ENCODE peak calls at places on chromosomes 2 and 18, in six cellular contexts. K, T, B, C, F and I are unnamed samples.

GRCh38 chr2:120937736-120938131 is 202.1 kb downstream of the GLI2 start:
- DNase-seq in K (no peak), F (no peak), T (no peak), C (no peak), B (no peak), I (no peak)

GRCh38 chr2:66547887-66548286 is 113.0 kb downstream of the MEIS1 start:
- DNase-seq in F (no peak), K (no peak), B (no peak), C (no peak), T (no peak), I (no peak)

GRCh38 chr2:28101123-28101522 is 210.6 kb downstream of the BABAM2 start:
- DNase-seq in T (no peak), K (no peak), C (no peak), B (no peak), F (no peak), I (no peak)

GRCh38 chr2:239234151-239234825 is 166.5 kb downstream of the HDAC4 start:
- DNase-seq in T (no peak), K (no peak), C (no peak), F (no peak), B (no peak), I (no peak)

GRCh38 chr2:213086566-213086965 is 64.8 kb downstream of the IKZF2 start:
- DNase-seq in C (no peak), K (no peak), F (no peak), B (no peak), T (no peak), I (no peak)

GRCh38 chr2:218271487-218271797 is 1.1 kb downstream of the PNKD start:
- DNase-seq in B (no peak), F (no peak), C (no peak), T (no peak), K (no peak), I (no peak)

GRCh38 chr2:109209412-109209811 is 80.4 kb downstream of the SH3RF3 start:
- DNase-seq in B (no peak), C (no peak), K (no peak), F (no peak), T (no peak), I (no peak)

GRCh38 chr2:127220807-127221527 is 868 bp upstream of the CYP27C1 start:
- DNase-seq in C (peak; percentile 17), F (no peak), K (no peak), B (no peak), T (no peak), I (no peak)

GRCh38 chr18:49966090-49966489 is 152.8 kb upstream of the ACAA2 start:
- DNase-seq in T (no peak), C (no peak), F (no peak), B (no peak), K (no peak), I (no peak)

GRCh38 chr2:23947350-23947749 is 7.1 kb downstream of the UBXN2A start:
- DNase-seq in C (no peak), B (no peak), T (no peak), F (no peak), K (no peak), I (no peak)

GRCh38 chr18:57585846-57586242 is 658 bp downstream of the FECH start:
- DNase-seq in C (no peak), T (no peak), F (no peak), B (no peak), K (no peak), I (no peak)

GRCh38 chr2:110852541-110853263 is 120.3 kb downstream of the ACOXL start:
- DNase-seq in T (no peak), F (no peak), B (no peak), K (no peak), C (no peak), I (no peak)

GRCh38 chr2:155310589-155310988 is 612.1 kb downstream of the KCNJ3 start:
- DNase-seq in K (no peak), C (peak; percentile 3), F (no peak), B (no peak), T (no peak), I (no peak)

GRCh38 chr2:239247401-239248245 is 153.2 kb downstream of the HDAC4 start:
- DNase-seq in T (peak; percentile 53), B (no peak), C (no peak), K (no peak), F (no peak), I (no peak)

GRCh38 chr2:219728993-219729487 is 101.6 kb downstream of the SLC4A3 start:
- DNase-seq in T (no peak), B (no peak), F (no peak), C (no peak), K (no peak), I (no peak)

GRCh38 chr2:46796843-46797625 is 118.6 kb downstream of the MCFD2 start:
- DNase-seq in C (no peak), T (no peak), F (no peak), B (no peak), K (no peak), I (no peak)

GRCh38 chr2:95345066-95345414 is 47.9 kb downstream of the KCNIP3 start:
- DNase-seq in K (no peak), T (no peak), C (no peak), F (no peak), B (no peak), I (no peak)

GRCh38 chr2:50148632-50149031 is 883.3 kb downstream of the NRXN1 start:
- DNase-seq in T (no peak), B (no peak), F (no peak), K (no peak), C (no peak), I (no peak)

GRCh38 chr2:44546469-44547127 is 184.9 kb downstream of the CAMKMT start:
- DNase-seq in F (no peak), T (no peak), B (no peak), C (no peak), K (no peak), I (no peak)

GRCh38 chr2:127347000-127347399 is 40.8 kb downstream of the MAP3K2 start:
- DNase-seq in F (no peak), K (no peak), T (no peak), B (no peak), C (no peak), I (no peak)

GRCh38 chr2:233487748-233488345 is 78.7 kb downstream of the USP40 start:
- DNase-seq in T (no peak), K (no peak), B (no peak), F (no peak), C (peak; percentile 33), I (no peak)

GRCh38 chr2:190069936-190070696 is 7.6 kb upstream of the MSTN start:
- DNase-seq in B (no peak), K (no peak), T (no peak), F (peak; percentile 30), C (peak; percentile 7), I (no peak)

GRCh38 chr2:61862085-61862484 is 8.2 kb upstream of the FAM161A start:
- DNase-seq in K (no peak), F (no peak), C (no peak), T (no peak), B (no peak), I (no peak)

GRCh38 chr2:71223767-71224333 is 3.1 kb downstream of the PAIP2B start:
- DNase-seq in K (no peak), C (peak; percentile 38), T (peak; percentile 83), F (peak; percentile 70), B (no peak), I (peak; percentile 36)

GRCh38 chr2:226839960-226840359 is 4.1 kb downstream of the RHBDD1 start:
- DNase-seq in K (no peak), B (no peak), T (no peak), C (no peak), F (no peak), I (no peak)

DNA sequence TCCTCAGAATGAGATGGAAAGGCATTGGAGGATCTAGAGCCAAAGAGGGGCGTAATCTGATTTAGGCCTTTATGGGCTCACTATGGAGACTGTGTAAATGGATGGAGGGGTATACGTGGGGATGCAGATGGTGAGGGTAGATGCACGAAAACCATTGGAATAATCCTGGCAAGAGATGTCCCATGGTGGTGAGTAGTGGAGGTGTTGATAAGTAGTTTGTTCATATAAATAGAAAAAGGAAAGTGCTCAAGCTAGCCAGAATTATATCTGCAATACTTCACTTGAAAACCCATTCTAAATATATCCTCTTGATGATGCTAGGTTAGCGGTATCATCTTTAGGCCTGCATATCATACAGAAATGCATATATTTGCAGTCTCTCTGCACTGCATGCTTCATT is 459.7 kb downstream of the CDH2 start:
- DNase-seq in F (no peak), T (no peak), K (no peak), B (no peak), C (no peak), I (no peak)
- H3K4me1 ChIP-seq in F (no peaks in the 10 kb centered on the region), T (no peaks in the 10 kb centered on the region), K (no peaks in the 10 kb centered on the region), B (no peaks in the 10 kb centered on the region), C (no peaks in the 10 kb centered on the region), I (no peaks in the 10 kb centered on the region)

GRCh38 chr18:42264467-42264866 is 309.4 kb downstream of the PIK3C3 start:
- DNase-seq in B (no peak), K (no peak), F (no peak), T (no peak), C (no peak), I (no peak)

GRCh38 chr18:42271656-42272355 is 316.8 kb downstream of the PIK3C3 start:
- DNase-seq in F (no peak), B (no peak), K (no peak), T (no peak), C (no peak), I (no peak)

GRCh38 chr18:42268186-42268725 is 313.2 kb downstream of the PIK3C3 start:
- DNase-seq in B (no peak), F (no peak), K (no peak), T (no peak), C (no peak), I (no peak)

GRCh38 chr18:42274488-42275137 is 319.6 kb downstream of the PIK3C3 start:
- DNase-seq in F (no peak), C (no peak), T (no peak), B (no peak), K (no peak), I (no peak)

DNA sequence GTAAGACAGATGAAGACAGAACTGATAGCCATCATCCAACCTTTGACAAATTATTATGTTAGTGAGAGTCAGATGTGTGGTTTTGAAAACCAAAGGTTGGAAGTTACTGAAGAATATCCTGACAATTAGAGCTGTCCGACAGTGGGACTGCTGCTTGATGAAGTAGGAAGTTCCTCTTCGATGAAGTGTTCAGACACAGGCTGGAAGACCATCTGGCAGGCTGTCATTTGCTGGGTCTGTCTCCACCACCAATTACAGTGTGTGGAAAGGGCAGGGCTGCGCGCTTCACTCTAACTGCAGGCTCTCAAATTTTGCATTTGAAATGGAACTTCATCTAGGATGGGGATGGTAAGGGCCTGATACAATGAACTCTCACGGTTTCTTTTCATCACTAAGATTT is 313.8 kb downstream of the PIK3C3 start:
- DNase-seq in K (no peak), T (no peak), B (no peak), F (no peak), C (no peak), I (no peak)
- H3K4me3 ChIP-seq in K (no peak overlapping the region), T (no peak overlapping the region), B (no peak overlapping the region), F (no peak overlapping the region), C (no peak overlapping the region), I (no peak overlapping the region)

DNA sequence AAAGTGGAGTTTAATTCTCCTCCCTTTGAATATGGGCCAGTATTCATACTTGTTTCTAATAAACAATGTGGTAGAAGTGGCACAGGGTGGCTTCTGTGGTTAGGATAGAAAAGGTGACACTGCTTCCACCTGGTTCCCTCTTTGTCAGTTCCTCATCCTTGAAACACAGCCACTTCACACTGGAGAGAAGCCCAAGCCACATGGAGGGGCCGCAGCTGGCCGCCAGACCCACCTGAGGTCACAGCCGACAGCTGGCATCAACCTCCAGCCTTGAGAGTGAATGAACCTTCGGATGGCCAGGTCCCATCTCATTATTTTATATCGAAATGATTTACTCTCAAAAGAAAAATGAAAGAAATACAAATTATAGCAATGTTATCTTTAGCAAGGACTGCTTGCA is 27.5 kb upstream of the SLC66A3 start:
- DNase-seq in K (no peak), F (no peak), B (no peak), T (no peak), C (no peak), I (no peak)
- H3K27ac ChIP-seq in K (peak overlapping the region; percentile 2), F (no peak overlapping the region), B (no peak overlapping the region), T (no peak overlapping the region), C (no peak overlapping the region), I (no peak overlapping the region)

GRCh38 chr2:43005975-43006833 is 213.8 kb upstream of the HAAO start:
- DNase-seq in F (peak; percentile 17), C (no peak), B (no peak), T (no peak), K (no peak), I (no peak)
- H3K4me1 ChIP-seq in F (no peaks in the 10 kb centered on the region), C (peaks cover 24% of the 10 kb centered on the region), B (no peaks in the 10 kb centered on the region), T (peaks cover 6% of the 10 kb centered on the region), K (no peaks in the 10 kb centered on the region), I (peaks cover 16% of the 10 kb centered on the region)